ENCODE peak calls at places on chromosome X, in four cellular contexts. U, G, E and V are unnamed samples.

GRCh38 chrX:24396236-24396929 is 35.9 kb downstream of the SUPT20HL1 start:
- DNase-seq in G (no peak), E (no peak), U (no peak), V (no peak)

GRCh38 chrX:40380649-40381488 is 199.9 kb upstream of the ATP6AP2 start:
- DNase-seq in E (no peak), U (no peak), G (no peak), V (no peak)

GRCh38 chrX:154797006-154797405 is 8.3 kb downstream of the MPP1 start:
- DNase-seq in E (no peak), G (no peak), U (no peak), V (peak; percentile 27)

GRCh38 chrX:10133980-10134676 is 22.6 kb upstream of the CLCN4 start:
- DNase-seq in G (no peak), E (peak; percentile 22), U (no peak), V (no peak)

GRCh38 chrX:37712458-37712857 is 26.9 kb downstream of the XK start:
- DNase-seq in E (no peak), U (no peak), G (no peak), V (no peak)

GRCh38 chrX:38368774-38369173 is 16.4 kb downstream of the OTC start:
- DNase-seq in U (no peak), E (no peak), G (no peak), V (no peak)

GRCh38 chrX:11180571-11180970 is 69.4 kb downstream of the HCCS start:
- DNase-seq in E (no peak), G (no peak), U (no peak), V (no peak)

GRCh38 chrX:31178769-31179125 is 106.9 kb upstream of the FTHL17 start:
- DNase-seq in E (no peak), G (no peak), U (no peak), V (no peak)

GRCh38 chrX:121150217-121150616 is 102.8 kb downstream of the GLUD2 start:
- DNase-seq in G (no peak), E (no peak), U (no peak), V (no peak)

GRCh38 chrX:19863237-19864223 is 23.9 kb downstream of the SH3KBP1 start:
- DNase-seq in U (no peak), G (no peak), E (no peak), V (no peak)

GRCh38 chrX:57447856-57448255 is 144.0 kb upstream of the ZXDB start:
- DNase-seq in E (no peak), G (no peak), U (no peak), V (no peak)

GRCh38 chrX:34877451-34877850 is 65.1 kb upstream of the FAM47B start:
- DNase-seq in E (no peak), G (no peak), U (no peak), V (no peak)

GRCh38 chrX:45992402-45993123 is 552.7 kb downstream of the ZNF674 start:
- DNase-seq in G (no peak), U (no peak), E (no peak), V (no peak)

GRCh38 chrX:136450050-136450830 is 37.5 kb upstream of the BRS3 start:
- DNase-seq in U (no peak), E (no peak), G (no peak), V (no peak)

GRCh38 chrX:103779156-103779555 is 2.5 kb downstream of the PLP1 start:
- DNase-seq in E (no peak), G (peak; percentile 22), U (no peak), V (no peak)

GRCh38 chrX:150874448-150874847 is 24.0 kb downstream of the CD99L2 start:
- DNase-seq in G (no peak), U (no peak), E (no peak), V (no peak)
- TF ChIP-seq POLR2A in G (no peak), U (no peak), E (no peak), V (no peak)

DNA sequence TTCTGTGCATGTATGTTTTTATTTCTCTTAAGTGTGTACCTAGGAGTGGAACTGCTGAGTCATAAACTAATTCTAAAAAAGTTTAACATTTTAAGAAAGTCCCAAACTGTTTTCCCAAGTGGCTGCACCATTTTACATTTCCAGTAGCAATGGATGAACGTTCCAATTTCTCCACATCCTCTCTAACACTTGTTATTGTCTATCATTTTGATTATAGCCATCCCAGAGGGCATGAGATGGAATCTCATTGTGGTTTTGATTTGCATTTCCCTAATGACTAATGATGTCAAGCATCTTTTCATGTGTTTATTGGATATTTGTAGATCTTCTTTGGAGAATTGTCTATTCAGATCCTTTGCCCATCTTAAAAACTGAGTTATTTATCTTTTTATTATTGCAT is 82.5 kb downstream of the PPEF1 start:
- DNase-seq in U (no peak), G (no peak), E (no peak), V (no peak)
- TF ChIP-seq POLR2A in U (no peak), G (no peak), E (no peak), V (no peak)

DNA sequence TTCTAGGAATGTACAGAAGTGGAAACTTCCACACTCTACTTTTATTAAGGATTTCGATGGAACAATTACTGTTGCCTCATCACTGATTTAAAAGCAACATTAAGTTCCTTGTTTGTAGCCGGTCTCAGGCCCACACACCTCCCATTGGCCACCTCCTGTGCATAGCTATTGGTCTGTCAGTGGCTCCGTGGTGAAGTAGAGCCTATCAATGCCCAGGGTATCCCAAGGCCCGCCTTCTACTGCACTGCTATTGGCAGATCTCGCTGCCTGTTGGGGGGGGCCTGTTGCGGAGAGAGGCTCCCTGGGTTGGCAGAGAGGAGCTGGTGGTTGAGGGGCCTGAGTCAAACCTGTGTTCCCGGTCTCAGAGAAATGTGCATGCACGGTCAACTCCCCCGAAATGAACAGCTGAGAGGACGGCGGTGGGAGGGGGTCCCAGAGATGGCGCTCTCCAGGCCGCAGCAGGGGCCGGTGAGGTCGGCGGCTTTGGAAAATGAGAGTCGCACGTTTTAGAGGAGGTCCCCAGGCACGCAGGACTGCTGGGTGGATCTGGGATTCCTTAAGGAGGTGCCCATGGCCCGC is 4.9 kb upstream of the ARAF start:
- DNase-seq in G (peak; percentile 92), E (peak; percentile 97), U (peak; percentile 82), V (no peak)
- TF ChIP-seq POLR2A in G (peak; percentile 82), E (peak; percentile 53), U (peak; percentile 91), V (peak; percentile 66)

GRCh38 chrX:1809581-1809980 is 194.7 kb downstream of the ASMT start:
- DNase-seq in E (no peak), G (no peak), U (no peak), V (no peak)
- TF ChIP-seq POLR2A in E (no peak), G (no peak), U (no peak), V (no peak)

GRCh38 chrX:101091817-101092216 is 6.2 kb upstream of the CENPI start:
- DNase-seq in G (no peak), U (no peak), E (no peak), V (no peak)

GRCh38 chrX:101097546-101098453 is at the start of gene CENPI:
- DNase-seq in U (peak; percentile 81), G (peak; percentile 90), E (peak; percentile 96), V (peak; percentile 79)
- TF ChIP-seq POLR2A in U (peak; percentile 65), G (peak; percentile 38), E (no peak), V (peak; percentile 44)

GRCh38 chrX:2137882-2138281 is 362.9 kb downstream of the DHRSX start:
- DNase-seq in G (no peak), E (no peak), U (no peak), V (no peak)
- TF ChIP-seq POLR2A in G (no peak), E (no peak), U (no peak), V (no peak)

GRCh38 chrX:71181910-71182799 is 37.5 kb downstream of the NLGN3 start:
- DNase-seq in U (peak; percentile 54), G (peak; percentile 88), E (peak; percentile 94), V (peak; percentile 65)
- TF ChIP-seq POLR2A in U (peak; percentile 77), G (peak; percentile 78), E (peak; percentile 44), V (peak; percentile 68)